ENCODE peak calls at places on chromosomes 5 and 9, in four cellular contexts. L is SK-N-SH, J is IMR-90, W is A549. P is an unnamed sample.

GRCh38 chr9:94866770-94867169 is 140.3 kb downstream of the AOPEP start:
- DNase-seq in L (peak; percentile 17), J (peak; percentile 33), W (no peak), P (no peak)

GRCh38 chr5:5252106-5252505 is 112.0 kb downstream of the ADAMTS16 start:
- DNase-seq in L (no peak), J (no peak), W (no peak), P (no peak)

GRCh38 chr5:36073595-36074216 is 7.0 kb upstream of the UGT3A2 start:
- DNase-seq in L (no peak), J (no peak), W (peak; percentile 15), P (peak; percentile 44)

GRCh38 chr5:151264113-151264512 is 11.1 kb downstream of the GM2A start:
- DNase-seq in L (no peak), J (peak; percentile 47), W (no peak), P (no peak)

GRCh38 chr9:121643473-121643872 is 8.0 kb upstream of the DAB2IP start:
- DNase-seq in L (no peak), J (no peak), W (no peak), P (no peak)

GRCh38 chr9:129888809-129889460 is 53.7 kb downstream of the USP20 start:
- DNase-seq in L (no peak), J (no peak), W (no peak), P (no peak)

GRCh38 chr5:14110680-14111079 is 32.5 kb upstream of the TRIO start:
- DNase-seq in L (no peak), J (peak; percentile 95), W (peak; percentile 23), P (no peak)

GRCh38 chr9:79015951-79016350 is 555.8 kb upstream of the TLE4 start:
- DNase-seq in L (no peak), J (no peak), W (no peak), P (no peak)

GRCh38 chr5:143207563-143208364 is 195.7 kb downstream of the NR3C1 start:
- DNase-seq in L (no peak), J (peak; percentile 15), W (no peak), P (no peak)

GRCh38 chr9:137305060-137305787 is 3.2 kb upstream of the NRARP start:
- DNase-seq in L (peak; percentile 48), J (no peak), W (peak; percentile 70), P (no peak)

GRCh38 chr9:99485461-99485860 is 263.4 kb downstream of the SEC61B start:
- DNase-seq in L (no peak), J (peak; percentile 75), W (no peak), P (no peak)

GRCh38 chr5:15992918-15993317 is 186.7 kb downstream of the MARCHF11 start:
- DNase-seq in L (no peak), J (peak; percentile 72), W (peak; percentile 27), P (no peak)

GRCh38 chr9:121169094-121169601 is 32.5 kb downstream of the RAB14 start:
- DNase-seq in L (peak; percentile 18), J (no peak), W (peak; percentile 31), P (no peak)

GRCh38 chr9:36036780-36037579 is at the start of gene RECK:
- DNase-seq in L (peak; percentile 96), J (peak; percentile 84), W (peak; percentile 62), P (peak; percentile 98)

GRCh38 chr5:177600458-177601018 is 606 bp downstream of the B4GALT7 start:
- DNase-seq in L (no peak), J (peak; percentile 54), W (no peak), P (no peak)

GRCh38 chr9:131743501-131743900 is 3.6 kb upstream of the RAPGEF1 start:
- DNase-seq in L (no peak), J (no peak), W (no peak), P (no peak)

GRCh38 chr5:122963305-122963704 is 73.2 kb downstream of the PPIC start:
- DNase-seq in L (no peak), J (no peak), W (no peak), P (no peak)

GRCh38 chr5:93574041-93574938 is 6.7 kb downstream of the NR2F1-AS1 start:
- DNase-seq in L (no peak), J (no peak), W (no peak), P (no peak)

GRCh38 chr5:55338092-55338613 is 30.4 kb downstream of the MTREX start:
- DNase-seq in L (no peak), J (peak; percentile 2), W (no peak), P (no peak)

GRCh38 chr5:78552729-78553341 is 95.7 kb downstream of the LHFPL2 start:
- DNase-seq in L (no peak), J (no peak), W (no peak), P (no peak)

GRCh38 chr5:7927466-7928375 is 58.8 kb downstream of the MTRR start:
- DNase-seq in L (peak; percentile 68), J (peak; percentile 64), W (peak; percentile 45), P (peak; percentile 47)

GRCh38 chr9:117375956-117376355 is 38.9 kb downstream of the ASTN2 start:
- DNase-seq in L (no peak), J (no peak), W (no peak), P (no peak)

GRCh38 chr5:143133721-143134120 is 269.8 kb downstream of the NR3C1 start:
- DNase-seq in L (no peak), J (no peak), W (no peak), P (no peak)

GRCh38 chr5:75566710-75567309 is 44.4 kb upstream of the ANKDD1B start:
- DNase-seq in L (no peak), J (peak; percentile 96), W (peak; percentile 79), P (no peak)

GRCh38 chr9:122190597-122191381 is 31.1 kb downstream of the MORN5 start:
- DNase-seq in L (no peak), J (peak; percentile 40), W (peak; percentile 54), P (no peak)

GRCh38 chr5:14915291-14915976 is 43.9 kb upstream of the ANKH start:
- DNase-seq in L (no peak), J (peak; percentile 51), W (no peak), P (no peak)

GRCh38 chr5:135829179-135829578 is 5.3 kb upstream of the SLC25A48 start:
- DNase-seq in L (no peak), J (no peak), W (no peak), P (no peak)

GRCh38 chr5:159061186-159061796 is 38.4 kb downstream of the EBF1 start:
- DNase-seq in L (peak; percentile 41), J (peak; percentile 78), W (no peak), P (no peak)

DNA sequence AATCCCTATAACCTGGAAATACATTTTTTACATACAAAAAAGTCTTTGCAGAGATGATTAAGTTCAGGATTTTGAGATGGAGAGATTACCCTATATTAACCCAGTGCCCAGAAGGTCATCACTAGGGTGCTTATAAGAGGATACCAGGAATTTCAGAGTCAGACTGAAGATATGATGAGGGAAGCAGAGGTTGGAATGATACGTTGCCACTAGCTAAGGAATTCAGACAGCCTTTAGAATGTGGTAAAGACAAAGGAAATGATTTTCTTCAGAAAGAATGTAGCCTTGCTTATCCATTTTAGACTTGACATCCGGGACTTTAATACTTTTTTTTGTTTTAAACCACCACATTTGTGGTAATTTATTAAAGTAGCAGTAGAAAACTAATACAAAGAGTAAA is 2176.8 kb upstream of the C9orf72 start:
- DNase-seq in L (no peak), J (no peak), W (no peak), P (no peak)
- TF ChIP-seq USF2 in L (no peak), J (no peak), W (no peak), P (no peak)

GRCh38 chr5:178870411-178870810 is 10.7 kb downstream of the ZNF354B start:
- DNase-seq in L (no peak), J (no peak), W (no peak), P (no peak)

GRCh38 chr5:178866946-178867345 is 7.2 kb downstream of the ZNF354B start:
- DNase-seq in L (no peak), J (no peak), W (no peak), P (no peak)

GRCh38 chr5:178872302-178872701 is 12.5 kb downstream of the ZNF354B start:
- DNase-seq in L (no peak), J (no peak), W (no peak), P (no peak)

GRCh38 chr5:178869577-178869976 is 9.8 kb downstream of the ZNF354B start:
- DNase-seq in L (no peak), J (no peak), W (no peak), P (no peak)
- TF ChIP-seq USF2 in L (no peak), J (no peak), W (no peak), P (no peak)

GRCh38 chr9:124292696-124293593 is 35.2 kb downstream of the NEK6 start:
- DNase-seq in L (no peak), J (no peak), W (no peak), P (no peak)
- TF ChIP-seq USF2 in L (no peak), J (no peak), W (no peak), P (no peak)

GRCh38 chr9:72980183-72980582 is 27.3 kb upstream of the ALDH1A1 start:
- DNase-seq in L (no peak), J (no peak), W (no peak), P (no peak)

GRCh38 chr9:72977670-72978069 is 24.8 kb upstream of the ALDH1A1 start:
- DNase-seq in L (no peak), J (no peak), W (peak; percentile 66), P (no peak)

GRCh38 chr9:72980600-72981265 is 27.9 kb upstream of the ALDH1A1 start:
- DNase-seq in L (no peak), J (no peak), W (no peak), P (no peak)

GRCh38 chr9:72979405-72980100 is 26.7 kb upstream of the ALDH1A1 start:
- DNase-seq in L (no peak), J (no peak), W (peak; percentile 75), P (no peak)

DNA sequence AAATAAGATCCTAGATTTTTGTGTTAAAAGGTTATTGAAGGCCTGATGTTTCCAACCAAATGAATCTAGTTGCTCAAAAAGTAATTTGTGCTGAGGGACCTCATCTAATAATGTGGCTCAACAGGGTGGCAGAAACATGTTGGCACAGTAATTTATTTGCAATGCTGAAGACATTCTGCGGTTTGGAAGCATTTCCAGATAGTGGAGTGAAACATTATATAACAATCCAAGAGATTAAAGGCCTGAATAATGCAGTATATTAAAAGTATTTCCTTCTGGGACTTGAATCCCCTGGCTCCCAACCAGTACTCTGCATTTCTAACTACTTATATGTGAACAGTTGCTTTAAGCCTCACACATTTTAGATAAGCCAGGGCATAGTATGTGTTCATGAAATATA is 25.9 kb upstream of the ALDH1A1 start:
- DNase-seq in L (no peak), J (no peak), W (peak; percentile 68), P (no peak)
- TF ChIP-seq USF2 in L (no peak), J (no peak), W (no peak), P (no peak)

DNA sequence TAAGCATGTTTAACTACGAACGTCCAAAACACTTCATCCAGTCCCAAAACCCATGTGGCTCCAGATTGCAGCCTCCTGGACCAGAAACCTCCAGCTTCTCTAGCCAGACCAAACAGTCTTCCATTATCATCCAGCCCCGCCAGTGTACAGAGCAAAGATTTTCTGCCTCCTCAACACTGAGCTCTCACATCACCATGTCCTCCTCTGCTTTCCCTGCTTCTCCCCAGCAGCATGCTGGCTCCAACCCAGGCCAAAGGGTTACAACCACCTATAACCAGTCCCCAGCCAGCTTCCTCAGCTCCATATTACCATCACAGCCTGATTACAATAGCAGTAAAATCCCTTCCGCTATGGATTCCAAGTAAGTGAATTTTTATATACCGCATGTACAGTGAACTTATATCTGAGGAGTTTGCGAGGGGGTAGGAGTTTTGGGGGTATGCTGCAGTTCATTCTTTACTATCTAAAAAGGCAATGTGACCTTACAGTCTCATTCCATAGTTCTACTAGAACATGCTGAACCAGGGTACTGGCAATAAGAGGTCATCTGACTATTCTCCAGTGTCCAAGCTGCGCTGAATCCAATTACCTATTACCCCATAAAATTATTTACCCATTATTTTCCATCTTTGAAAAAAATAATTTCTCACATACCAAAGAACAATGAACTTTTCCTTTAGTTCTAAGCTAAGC is 3.1 kb downstream of the MYOT start:
- DNase-seq in L (no peak), J (no peak), W (no peak), P (no peak)
- TF ChIP-seq USF2 in L (no peak), J (no peak), W (no peak), P (no peak)

GRCh38 chr5:38734353-38734752 is 111.5 kb upstream of the OSMR start:
- DNase-seq in L (no peak), J (no peak), W (no peak), P (peak; percentile 43)
- TF ChIP-seq USF2 in L (no peak), J (no peak), W (no peak), P (no peak)

P was measured in H1.